ENCODE peak calls at places on chromosomes 3 and 15, in five cellular contexts. One of them, this sample, is unnamed. For H3K4me1, the result is how much of the 10 kb centered on the place peaks cover.

GRCh38 chr3:172359231-172359630 is 89.0 kb downstream of the GHSR start:
- DNase-seq in stomach: no peak
- DNase-seq in H1: no peak
- DNase-seq in spleen: no peak
- DNase-seq in transverse colon: no peak
- DNase-seq in this sample: no peak

GRCh38 chr15:96354731-96355560 is 24.4 kb downstream of the NR2F2 start:
- DNase-seq in H1: no peak
- DNase-seq in stomach: no peak
- DNase-seq in transverse colon: no peak
- DNase-seq in spleen: no peak
- DNase-seq in this sample: no peak

GRCh38 chr3:37986479-37987314 is 3.9 kb upstream of the VILL start:
- DNase-seq in transverse colon: peak
- DNase-seq in spleen: peak
- DNase-seq in stomach: peak
- DNase-seq in H1: no peak
- DNase-seq in this sample: no peak

GRCh38 chr3:127006781-127007436 is 24.0 kb downstream of the PLXNA1 start:
- DNase-seq in spleen: no peak
- DNase-seq in stomach: no peak
- DNase-seq in H1: no peak
- DNase-seq in transverse colon: no peak
- DNase-seq in this sample: no peak

GRCh38 chr3:157063926-157064325 is 96.0 kb downstream of the CCNL1 start:
- DNase-seq in H1: no peak
- DNase-seq in transverse colon: no peak
- DNase-seq in stomach: no peak
- DNase-seq in spleen: no peak
- DNase-seq in this sample: no peak

GRCh38 chr15:25057574-25057973 is 102.8 kb downstream of the SNRPN start:
- DNase-seq in transverse colon: no peak
- DNase-seq in H1: no peak
- DNase-seq in spleen: peak
- DNase-seq in stomach: peak
- DNase-seq in this sample: peak

GRCh38 chr15:93759626-93760025 is 471.7 kb upstream of the MCTP2 start:
- DNase-seq in spleen: no peak
- DNase-seq in transverse colon: no peak
- DNase-seq in stomach: no peak
- DNase-seq in H1: no peak
- DNase-seq in this sample: no peak

GRCh38 chr15:40764766-40765136 is 883 bp downstream of the GCHFR start:
- DNase-seq in stomach: no peak
- DNase-seq in H1: no peak
- DNase-seq in transverse colon: no peak
- DNase-seq in spleen: no peak
- DNase-seq in this sample: no peak

GRCh38 chr3:131794766-131795381 is 239.9 kb downstream of the CPNE4 start:
- DNase-seq in H1: peak
- DNase-seq in stomach: no peak
- DNase-seq in spleen: no peak
- DNase-seq in transverse colon: no peak
- DNase-seq in this sample: no peak

GRCh38 chr15:69854521-69855171 is 243.1 kb downstream of the TLE3 start:
- DNase-seq in transverse colon: no peak
- DNase-seq in stomach: no peak
- DNase-seq in spleen: peak
- DNase-seq in H1: no peak
- DNase-seq in this sample: no peak

GRCh38 chr3:171744055-171744741 is 66.1 kb downstream of the PLD1 start:
- DNase-seq in H1: no peak
- DNase-seq in transverse colon: no peak
- DNase-seq in spleen: no peak
- DNase-seq in stomach: no peak
- DNase-seq in this sample: no peak

GRCh38 chr3:194276768-194277546 is 74.2 kb downstream of the CPN2 start:
- DNase-seq in stomach: no peak
- DNase-seq in transverse colon: peak
- DNase-seq in spleen: no peak
- DNase-seq in H1: no peak
- DNase-seq in this sample: peak

GRCh38 chr3:151169700-151170224 is 33.3 kb downstream of the GPR171 start:
- DNase-seq in transverse colon: peak
- DNase-seq in stomach: no peak
- DNase-seq in H1: no peak
- DNase-seq in spleen: peak
- DNase-seq in this sample: no peak

GRCh38 chr3:94249491-94250079 is 186.7 kb downstream of the NSUN3 start:
- DNase-seq in transverse colon: peak
- DNase-seq in stomach: peak
- DNase-seq in spleen: peak
- DNase-seq in H1: peak
- DNase-seq in this sample: peak

GRCh38 chr3:141305436-141305835 is 62.9 kb upstream of the ZBTB38 start:
- DNase-seq in H1: no peak
- DNase-seq in transverse colon: no peak
- DNase-seq in spleen: no peak
- DNase-seq in stomach: no peak
- DNase-seq in this sample: no peak

GRCh38 chr15:53918180-53919079 is 59.8 kb upstream of the UNC13C start:
- DNase-seq in H1: no peak
- DNase-seq in transverse colon: no peak
- DNase-seq in stomach: no peak
- DNase-seq in spleen: no peak
- DNase-seq in this sample: no peak

GRCh38 chr3:196660381-196661166 is 21.1 kb downstream of the NRROS start:
- DNase-seq in H1: no peak
- DNase-seq in spleen: no peak
- DNase-seq in stomach: peak
- DNase-seq in transverse colon: no peak
- DNase-seq in this sample: no peak

GRCh38 chr3:40152482-40153133 is 156.9 kb upstream of the EIF1B start:
- DNase-seq in H1: no peak
- DNase-seq in stomach: no peak
- DNase-seq in spleen: no peak
- DNase-seq in transverse colon: no peak
- DNase-seq in this sample: no peak

GRCh38 chr3:102532901-102533300 is 98.1 kb downstream of the ZPLD1 start:
- DNase-seq in transverse colon: no peak
- DNase-seq in H1: no peak
- DNase-seq in spleen: no peak
- DNase-seq in stomach: no peak
- DNase-seq in this sample: no peak

DNA sequence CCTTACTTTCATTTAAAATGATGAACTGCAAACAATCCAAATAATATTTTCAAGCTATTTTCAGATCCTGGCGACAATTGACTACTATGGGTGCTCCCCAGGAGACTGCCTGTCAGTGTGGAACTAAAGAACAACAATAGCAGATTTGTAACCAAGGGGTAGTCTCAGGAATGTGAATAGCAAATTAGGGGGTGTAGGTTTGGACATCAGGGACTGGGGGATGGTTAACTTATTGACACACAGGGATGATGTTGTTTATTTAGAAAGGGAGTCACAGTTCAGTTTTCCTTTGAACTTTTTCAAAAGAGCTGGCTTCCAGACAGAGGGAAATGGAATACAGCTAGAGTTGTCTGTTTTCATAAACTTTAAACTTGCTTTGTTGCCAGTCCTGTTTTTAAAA is 229.8 kb downstream of the LRTM1 start:
- DNase-seq in spleen: no peak
- DNase-seq in stomach: no peak
- DNase-seq in transverse colon: no peak
- DNase-seq in H1: no peak
- DNase-seq in this sample: no peak
- TF ChIP-seq POLR2AphosphoS5 in spleen: no peak
- TF ChIP-seq POLR2AphosphoS5 in stomach: no peak
- TF ChIP-seq POLR2AphosphoS5 in transverse colon: no peak
- TF ChIP-seq POLR2AphosphoS5 in H1: no peak
- TF ChIP-seq POLR2AphosphoS5 in this sample: no peak

GRCh38 chr3:187750513-187751123 is 5.3 kb upstream of the BCL6 start:
- DNase-seq in transverse colon: peak
- DNase-seq in stomach: peak
- DNase-seq in H1: no peak
- DNase-seq in spleen: no peak
- DNase-seq in this sample: no peak
- H3K4me1 ChIP-seq in transverse colon: under half
- H3K4me1 ChIP-seq in stomach: half or more
- H3K4me1 ChIP-seq in H1: under half
- H3K4me1 ChIP-seq in spleen: under half
- H3K4me1 ChIP-seq in this sample: under half

DNA sequence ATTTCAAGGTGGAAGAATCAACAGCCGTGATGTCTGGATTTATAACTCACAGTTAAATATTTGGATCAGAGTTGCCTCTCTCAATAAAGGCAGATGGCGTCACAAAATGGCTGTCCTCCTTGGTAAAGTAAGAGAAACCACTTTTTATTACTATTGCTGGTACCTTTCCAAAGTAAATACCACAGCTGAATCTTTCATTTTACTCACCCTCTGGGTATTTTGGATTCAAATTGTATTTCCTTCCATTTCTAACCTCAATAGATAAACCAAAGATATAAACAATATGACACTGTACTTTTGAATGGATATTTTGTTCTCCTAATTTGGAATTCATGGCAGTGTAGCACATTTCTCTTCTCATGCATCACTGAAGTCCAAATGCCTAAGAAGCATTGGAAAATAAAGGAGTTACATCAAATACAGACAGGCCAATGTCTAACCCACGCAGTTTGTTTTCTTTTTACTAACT is 29.5 kb downstream of the KLHL24 start:
- DNase-seq in H1: no peak
- DNase-seq in spleen: no peak
- DNase-seq in stomach: no peak
- DNase-seq in transverse colon: no peak
- DNase-seq in this sample: no peak
- TF ChIP-seq POLR2AphosphoS5 in H1: no peak
- TF ChIP-seq POLR2AphosphoS5 in spleen: no peak
- TF ChIP-seq POLR2AphosphoS5 in stomach: no peak
- TF ChIP-seq POLR2AphosphoS5 in transverse colon: no peak
- TF ChIP-seq POLR2AphosphoS5 in this sample: no peak

GRCh38 chr3:50241163-50241562 is 5.2 kb downstream of the GNAI2 start:
- DNase-seq in spleen: no peak
- DNase-seq in H1: no peak
- DNase-seq in transverse colon: no peak
- DNase-seq in stomach: no peak
- DNase-seq in this sample: no peak
- H3K4me1 ChIP-seq in spleen: half or more
- H3K4me1 ChIP-seq in H1: half or more
- H3K4me1 ChIP-seq in transverse colon: under half
- H3K4me1 ChIP-seq in stomach: half or more
- H3K4me1 ChIP-seq in this sample: under half

DNA sequence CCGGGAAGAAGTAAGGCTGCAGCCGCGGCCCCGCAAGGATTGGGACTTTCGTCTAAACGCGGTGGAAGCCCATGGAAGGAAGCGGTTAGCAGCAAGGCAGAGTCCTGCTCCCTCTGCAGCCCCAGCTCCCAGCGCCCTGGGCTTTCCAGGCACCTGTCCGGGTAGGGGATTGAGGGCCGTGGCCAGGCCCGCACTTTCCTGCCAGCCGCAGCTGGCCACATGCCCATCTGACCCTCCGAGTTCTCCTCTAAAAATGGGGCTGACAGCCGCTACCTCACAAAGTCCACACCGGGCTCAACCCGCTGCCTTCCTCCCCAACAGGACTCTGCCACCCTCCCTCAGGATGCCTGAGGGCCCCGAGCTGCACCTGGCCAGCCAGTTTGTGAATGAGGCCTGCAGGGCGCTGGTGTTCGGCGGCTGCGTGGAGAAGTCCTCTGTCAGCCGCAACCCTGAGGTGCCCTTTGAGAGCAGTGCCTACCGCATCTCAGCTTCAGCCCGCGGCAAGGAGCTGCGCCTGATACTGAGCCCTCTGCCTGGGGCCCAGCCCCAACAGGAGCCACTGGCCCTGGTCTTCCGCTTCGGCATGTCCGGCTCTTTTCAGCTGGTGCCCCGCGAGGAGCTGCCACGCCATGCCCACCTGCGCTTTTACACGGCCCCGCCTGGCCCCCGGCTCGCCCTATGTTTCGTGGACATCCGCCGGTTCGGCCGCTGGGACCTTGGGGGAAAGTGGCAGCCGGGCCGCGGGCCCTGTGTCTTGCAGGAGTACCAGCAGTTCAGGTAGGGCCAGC is 1.9 kb downstream of the NEIL1 start:
- DNase-seq in transverse colon: peak
- DNase-seq in stomach: peak
- DNase-seq in spleen: peak
- DNase-seq in H1: no peak
- DNase-seq in this sample: peak
- TF ChIP-seq POLR2AphosphoS5 in transverse colon: peak
- TF ChIP-seq POLR2AphosphoS5 in stomach: peak
- TF ChIP-seq POLR2AphosphoS5 in spleen: peak
- TF ChIP-seq POLR2AphosphoS5 in H1: peak
- TF ChIP-seq POLR2AphosphoS5 in this sample: no peak

DNA sequence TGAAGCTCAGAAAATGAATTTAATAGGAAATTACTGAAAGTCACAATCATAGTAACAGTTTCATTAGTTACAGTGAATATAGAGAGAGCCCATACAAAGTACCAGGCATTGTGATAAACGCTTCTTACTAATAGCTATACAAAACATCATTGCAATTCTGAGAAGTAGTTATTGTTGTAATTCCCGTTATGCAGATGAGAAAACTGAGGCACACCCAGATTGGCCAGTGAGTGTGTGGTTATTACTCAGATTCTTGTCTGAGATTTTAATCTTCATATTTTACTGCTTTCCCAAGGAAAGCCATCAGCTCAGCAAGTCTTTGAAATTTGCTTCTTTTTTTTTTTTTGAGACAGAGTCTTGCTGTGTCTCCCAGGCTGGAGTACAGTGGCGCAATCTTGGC is 14.3 kb downstream of the FLNB start:
- DNase-seq in stomach: no peak
- DNase-seq in transverse colon: no peak
- DNase-seq in H1: no peak
- DNase-seq in spleen: no peak
- DNase-seq in this sample: no peak
- H3K4me1 ChIP-seq in stomach: half or more
- H3K4me1 ChIP-seq in transverse colon: under half
- H3K4me1 ChIP-seq in H1: under half
- H3K4me1 ChIP-seq in spleen: under half
- H3K4me1 ChIP-seq in this sample: under half

DNA sequence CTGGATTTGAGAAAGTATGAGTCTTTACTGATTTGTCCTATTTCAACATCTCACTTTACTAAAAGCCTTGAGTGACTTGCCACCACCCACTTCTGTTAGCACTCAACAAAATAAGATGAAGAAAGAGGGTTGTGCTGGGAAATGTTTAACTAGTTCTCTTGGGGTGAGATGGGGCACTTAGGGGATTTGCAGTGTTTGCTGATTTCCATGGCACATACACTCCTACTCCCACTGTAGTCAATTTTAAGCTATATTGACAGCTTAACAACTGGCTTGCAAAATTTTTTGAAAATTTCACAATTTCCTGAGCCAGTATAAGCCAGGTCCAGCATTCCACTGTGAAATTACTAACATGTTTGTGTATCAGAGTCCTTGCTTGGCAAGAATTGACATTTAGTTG is 463.0 kb upstream of the ARHGEF26 start:
- DNase-seq in spleen: no peak
- DNase-seq in H1: no peak
- DNase-seq in transverse colon: no peak
- DNase-seq in stomach: no peak
- DNase-seq in this sample: no peak
- TF ChIP-seq POLR2AphosphoS5 in spleen: no peak
- TF ChIP-seq POLR2AphosphoS5 in H1: no peak
- TF ChIP-seq POLR2AphosphoS5 in transverse colon: no peak
- TF ChIP-seq POLR2AphosphoS5 in stomach: no peak
- TF ChIP-seq POLR2AphosphoS5 in this sample: no peak

This sample was measured in breast epithelium.